ENCODE peak calls at places on chromosome 3, in eight cellular contexts. One of them, this sample, is unnamed.

GRCh38 chr3:184603156-184604030 is 41.8 kb downstream of the EPHB3 start:
- DNase-seq in left ventricle myocardium inferior: no peak
- DNase-seq in CD4-positive, alpha-beta T cell: no peak
- DNase-seq in heart left ventricle: peak
- DNase-seq in GM06990: no peak
- DNase-seq in DND-41: no peak
- DNase-seq in uterus: no peak
- DNase-seq in tibial nerve: no peak
- DNase-seq in this sample: no peak

GRCh38 chr3:166013073-166013679 is 176.0 kb upstream of the BCHE start:
- DNase-seq in left ventricle myocardium inferior: no peak
- DNase-seq in CD4-positive, alpha-beta T cell: no peak
- DNase-seq in heart left ventricle: no peak
- DNase-seq in GM06990: no peak
- DNase-seq in DND-41: peak
- DNase-seq in uterus: no peak
- DNase-seq in tibial nerve: no peak
- DNase-seq in this sample: peak

GRCh38 chr3:112651516-112651915 is 10.6 kb upstream of the CCDC80 start:
- DNase-seq in left ventricle myocardium inferior: no peak
- DNase-seq in CD4-positive, alpha-beta T cell: no peak
- DNase-seq in heart left ventricle: no peak
- DNase-seq in GM06990: no peak
- DNase-seq in DND-41: no peak
- DNase-seq in uterus: no peak
- DNase-seq in tibial nerve: no peak
- DNase-seq in this sample: no peak

GRCh38 chr3:187717572-187717971 is 15.2 kb upstream of the RTP2 start:
- DNase-seq in left ventricle myocardium inferior: no peak
- DNase-seq in CD4-positive, alpha-beta T cell: no peak
- DNase-seq in heart left ventricle: no peak
- DNase-seq in GM06990: no peak
- DNase-seq in DND-41: no peak
- DNase-seq in uterus: no peak
- DNase-seq in tibial nerve: no peak
- DNase-seq in this sample: no peak

GRCh38 chr3:183491109-183491922 is 62.9 kb upstream of the MCF2L2 start:
- DNase-seq in left ventricle myocardium inferior: no peak
- DNase-seq in CD4-positive, alpha-beta T cell: no peak
- DNase-seq in heart left ventricle: no peak
- DNase-seq in GM06990: no peak
- DNase-seq in DND-41: no peak
- DNase-seq in uterus: no peak
- DNase-seq in tibial nerve: no peak
- DNase-seq in this sample: no peak

GRCh38 chr3:142274908-142275307 is 49.5 kb upstream of the GK5 start:
- DNase-seq in left ventricle myocardium inferior: no peak
- DNase-seq in CD4-positive, alpha-beta T cell: no peak
- DNase-seq in heart left ventricle: no peak
- DNase-seq in GM06990: no peak
- DNase-seq in DND-41: no peak
- DNase-seq in uterus: no peak
- DNase-seq in tibial nerve: no peak
- DNase-seq in this sample: no peak

GRCh38 chr3:18591120-18591519 is 166.0 kb upstream of the SATB1 start:
- DNase-seq in left ventricle myocardium inferior: no peak
- DNase-seq in CD4-positive, alpha-beta T cell: no peak
- DNase-seq in heart left ventricle: no peak
- DNase-seq in GM06990: no peak
- DNase-seq in DND-41: no peak
- DNase-seq in uterus: no peak
- DNase-seq in tibial nerve: no peak
- DNase-seq in this sample: no peak

GRCh38 chr3:62376906-62377865 is 3.8 kb upstream of the FEZF2 start:
- DNase-seq in left ventricle myocardium inferior: no peak
- DNase-seq in CD4-positive, alpha-beta T cell: no peak
- DNase-seq in heart left ventricle: no peak
- DNase-seq in GM06990: no peak
- DNase-seq in DND-41: no peak
- DNase-seq in uterus: no peak
- DNase-seq in tibial nerve: no peak
- DNase-seq in this sample: peak

GRCh38 chr3:14019459-14019858 is 105.2 kb downstream of the CHCHD4 start:
- DNase-seq in left ventricle myocardium inferior: no peak
- DNase-seq in CD4-positive, alpha-beta T cell: no peak
- DNase-seq in heart left ventricle: no peak
- DNase-seq in GM06990: no peak
- DNase-seq in DND-41: no peak
- DNase-seq in uterus: no peak
- DNase-seq in tibial nerve: no peak
- DNase-seq in this sample: no peak

GRCh38 chr3:131551761-131552160 is 49.0 kb upstream of the MRPL3 start:
- DNase-seq in left ventricle myocardium inferior: no peak
- DNase-seq in CD4-positive, alpha-beta T cell: no peak
- DNase-seq in heart left ventricle: no peak
- DNase-seq in GM06990: no peak
- DNase-seq in DND-41: no peak
- DNase-seq in uterus: no peak
- DNase-seq in tibial nerve: no peak
- DNase-seq in this sample: no peak

GRCh38 chr3:187765342-187765741 is 20.1 kb upstream of the BCL6 start:
- DNase-seq in left ventricle myocardium inferior: no peak
- DNase-seq in CD4-positive, alpha-beta T cell: no peak
- DNase-seq in heart left ventricle: no peak
- DNase-seq in GM06990: no peak
- DNase-seq in DND-41: no peak
- DNase-seq in uterus: no peak
- DNase-seq in tibial nerve: no peak
- DNase-seq in this sample: no peak

GRCh38 chr3:159252772-159253384 is 451.0 kb downstream of the MFSD1 start:
- DNase-seq in left ventricle myocardium inferior: no peak
- DNase-seq in CD4-positive, alpha-beta T cell: no peak
- DNase-seq in heart left ventricle: no peak
- DNase-seq in GM06990: no peak
- DNase-seq in DND-41: peak
- DNase-seq in uterus: no peak
- DNase-seq in tibial nerve: no peak
- DNase-seq in this sample: peak

GRCh38 chr3:15521573-15521965 is at the start of gene COLQ:
- DNase-seq in left ventricle myocardium inferior: no peak
- DNase-seq in CD4-positive, alpha-beta T cell: no peak
- DNase-seq in heart left ventricle: no peak
- DNase-seq in GM06990: no peak
- DNase-seq in DND-41: no peak
- DNase-seq in uterus: no peak
- DNase-seq in tibial nerve: no peak
- DNase-seq in this sample: no peak

GRCh38 chr3:72633534-72633933 is 214.7 kb downstream of the SHQ1 start:
- DNase-seq in left ventricle myocardium inferior: no peak
- DNase-seq in CD4-positive, alpha-beta T cell: no peak
- DNase-seq in heart left ventricle: no peak
- DNase-seq in GM06990: no peak
- DNase-seq in DND-41: no peak
- DNase-seq in uterus: no peak
- DNase-seq in tibial nerve: no peak
- DNase-seq in this sample: no peak

GRCh38 chr3:132637590-132637989 is 22.0 kb downstream of the ACAD11 start:
- DNase-seq in left ventricle myocardium inferior: no peak
- DNase-seq in CD4-positive, alpha-beta T cell: no peak
- DNase-seq in heart left ventricle: no peak
- DNase-seq in GM06990: no peak
- DNase-seq in DND-41: no peak
- DNase-seq in uterus: no peak
- DNase-seq in tibial nerve: no peak
- DNase-seq in this sample: no peak

GRCh38 chr3:98730338-98730737 is 32.8 kb upstream of the ST3GAL6 start:
- DNase-seq in left ventricle myocardium inferior: no peak
- DNase-seq in CD4-positive, alpha-beta T cell: no peak
- DNase-seq in heart left ventricle: no peak
- DNase-seq in GM06990: peak
- DNase-seq in DND-41: no peak
- DNase-seq in uterus: no peak
- DNase-seq in tibial nerve: no peak
- DNase-seq in this sample: peak

GRCh38 chr3:114756506-114757279 is 390.4 kb downstream of the ZBTB20 start:
- DNase-seq in left ventricle myocardium inferior: no peak
- DNase-seq in CD4-positive, alpha-beta T cell: no peak
- DNase-seq in heart left ventricle: no peak
- DNase-seq in GM06990: peak
- DNase-seq in DND-41: no peak
- DNase-seq in uterus: peak
- DNase-seq in tibial nerve: peak
- DNase-seq in this sample: peak

GRCh38 chr3:134430950-134431445 is 54.8 kb downstream of the ANAPC13 start:
- DNase-seq in left ventricle myocardium inferior: no peak
- DNase-seq in CD4-positive, alpha-beta T cell: no peak
- DNase-seq in heart left ventricle: no peak
- DNase-seq in GM06990: no peak
- DNase-seq in DND-41: no peak
- DNase-seq in uterus: no peak
- DNase-seq in tibial nerve: no peak
- DNase-seq in this sample: no peak

GRCh38 chr3:52798978-52799476 is 4.4 kb downstream of the ITIH3 start:
- DNase-seq in left ventricle myocardium inferior: no peak
- DNase-seq in CD4-positive, alpha-beta T cell: no peak
- DNase-seq in heart left ventricle: no peak
- DNase-seq in GM06990: no peak
- DNase-seq in DND-41: peak
- DNase-seq in uterus: no peak
- DNase-seq in tibial nerve: no peak
- DNase-seq in this sample: peak

GRCh38 chr3:10655131-10655530 is 149.7 kb upstream of the ATP2B2 start:
- DNase-seq in left ventricle myocardium inferior: no peak
- DNase-seq in CD4-positive, alpha-beta T cell: no peak
- DNase-seq in heart left ventricle: no peak
- DNase-seq in GM06990: no peak
- DNase-seq in DND-41: no peak
- DNase-seq in uterus: no peak
- DNase-seq in tibial nerve: no peak
- DNase-seq in this sample: no peak

GRCh38 chr3:109070232-109070631 is 47.7 kb downstream of the MORC1 start:
- DNase-seq in left ventricle myocardium inferior: no peak
- DNase-seq in CD4-positive, alpha-beta T cell: no peak
- DNase-seq in heart left ventricle: no peak
- DNase-seq in GM06990: no peak
- DNase-seq in DND-41: no peak
- DNase-seq in uterus: no peak
- DNase-seq in tibial nerve: no peak
- DNase-seq in this sample: no peak

GRCh38 chr3:192168202-192168601 is 559.1 kb downstream of the FGF12 start:
- DNase-seq in left ventricle myocardium inferior: no peak
- DNase-seq in CD4-positive, alpha-beta T cell: no peak
- DNase-seq in heart left ventricle: no peak
- DNase-seq in GM06990: no peak
- DNase-seq in DND-41: no peak
- DNase-seq in uterus: no peak
- DNase-seq in tibial nerve: no peak
- DNase-seq in this sample: no peak

GRCh38 chr3:130414457-130414856 is 69.0 kb downstream of the COL6A5 start:
- DNase-seq in left ventricle myocardium inferior: no peak
- DNase-seq in CD4-positive, alpha-beta T cell: no peak
- DNase-seq in heart left ventricle: no peak
- DNase-seq in GM06990: peak
- DNase-seq in DND-41: no peak
- DNase-seq in uterus: no peak
- DNase-seq in tibial nerve: no peak
- DNase-seq in this sample: no peak

GRCh38 chr3:149670742-149671492 is 13.1 kb upstream of the WWTR1 start:
- DNase-seq in left ventricle myocardium inferior: no peak
- DNase-seq in CD4-positive, alpha-beta T cell: no peak
- DNase-seq in heart left ventricle: no peak
- DNase-seq in GM06990: no peak
- DNase-seq in DND-41: no peak
- DNase-seq in uterus: peak
- DNase-seq in tibial nerve: no peak
- DNase-seq in this sample: no peak

GRCh38 chr3:6492306-6492705 is 368.6 kb upstream of the GRM7 start:
- DNase-seq in left ventricle myocardium inferior: no peak
- DNase-seq in CD4-positive, alpha-beta T cell: no peak
- DNase-seq in heart left ventricle: no peak
- DNase-seq in GM06990: no peak
- DNase-seq in DND-41: no peak
- DNase-seq in uterus: no peak
- DNase-seq in tibial nerve: no peak
- DNase-seq in this sample: no peak
- TF ChIP-seq CTCF in left ventricle myocardium inferior: no peak
- TF ChIP-seq CTCF in CD4-positive, alpha-beta T cell: no peak
- TF ChIP-seq CTCF in heart left ventricle: no peak
- TF ChIP-seq CTCF in GM06990: no peak
- TF ChIP-seq CTCF in DND-41: no peak
- TF ChIP-seq CTCF in uterus: no peak
- TF ChIP-seq CTCF in tibial nerve: no peak
- TF ChIP-seq CTCF in this sample: no peak

DNA sequence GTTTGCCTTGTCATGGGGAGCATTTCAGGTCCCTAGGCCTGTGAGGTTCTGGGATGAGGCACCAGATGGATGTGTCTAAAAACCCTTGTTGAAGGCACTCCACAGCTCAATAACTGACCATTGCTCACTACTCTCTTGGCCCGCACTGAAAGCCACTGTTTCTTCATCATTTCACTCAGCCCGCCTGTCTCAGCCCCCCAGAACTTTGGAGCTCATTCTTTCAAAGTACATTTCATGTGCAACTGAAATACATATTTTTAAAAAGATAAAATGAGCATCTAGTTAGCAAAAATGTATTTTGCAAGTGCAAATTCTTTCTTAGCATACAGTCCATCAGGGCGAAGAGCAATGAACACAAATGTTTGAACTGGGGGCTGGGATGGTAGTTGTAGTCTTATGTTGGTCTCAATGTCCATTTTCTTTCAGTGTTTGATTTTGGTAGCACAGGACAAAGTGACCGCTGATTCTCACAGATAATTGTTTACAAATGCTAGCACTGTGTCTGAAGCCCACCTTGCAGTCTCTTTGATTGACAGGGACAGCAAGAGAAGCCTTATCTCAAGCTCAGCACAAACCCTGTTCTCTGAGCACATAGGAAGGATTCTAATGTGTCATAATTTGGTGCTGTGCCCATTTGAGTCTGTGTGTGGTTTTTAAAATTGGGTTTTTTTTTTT is 19.6 kb downstream of the HEMK1 start:
- DNase-seq in left ventricle myocardium inferior: no peak
- DNase-seq in CD4-positive, alpha-beta T cell: no peak
- DNase-seq in heart left ventricle: no peak
- DNase-seq in GM06990: no peak
- DNase-seq in DND-41: no peak
- DNase-seq in uterus: no peak
- DNase-seq in tibial nerve: no peak
- DNase-seq in this sample: no peak
- TF ChIP-seq CTCF in left ventricle myocardium inferior: no peak
- TF ChIP-seq CTCF in CD4-positive, alpha-beta T cell: no peak
- TF ChIP-seq CTCF in heart left ventricle: no peak
- TF ChIP-seq CTCF in GM06990: no peak
- TF ChIP-seq CTCF in DND-41: no peak
- TF ChIP-seq CTCF in uterus: no peak
- TF ChIP-seq CTCF in tibial nerve: no peak
- TF ChIP-seq CTCF in this sample: no peak

GRCh38 chr3:101849714-101850326 is 506 bp downstream of the NFKBIZ start:
- DNase-seq in left ventricle myocardium inferior: peak
- DNase-seq in CD4-positive, alpha-beta T cell: peak
- DNase-seq in heart left ventricle: peak
- DNase-seq in GM06990: no peak
- DNase-seq in DND-41: peak
- DNase-seq in uterus: peak
- DNase-seq in tibial nerve: peak
- DNase-seq in this sample: no peak
- TF ChIP-seq CTCF in left ventricle myocardium inferior: peak
- TF ChIP-seq CTCF in CD4-positive, alpha-beta T cell: no peak
- TF ChIP-seq CTCF in heart left ventricle: no peak
- TF ChIP-seq CTCF in GM06990: peak
- TF ChIP-seq CTCF in DND-41: peak
- TF ChIP-seq CTCF in uterus: no peak
- TF ChIP-seq CTCF in tibial nerve: no peak
- TF ChIP-seq CTCF in this sample: peak

GRCh38 chr3:32018723-32019564 is 37.4 kb downstream of the ZNF860 start:
- DNase-seq in left ventricle myocardium inferior: no peak
- DNase-seq in CD4-positive, alpha-beta T cell: no peak
- DNase-seq in heart left ventricle: no peak
- DNase-seq in GM06990: no peak
- DNase-seq in DND-41: no peak
- DNase-seq in uterus: no peak
- DNase-seq in tibial nerve: peak
- DNase-seq in this sample: peak
- TF ChIP-seq CTCF in left ventricle myocardium inferior: peak
- TF ChIP-seq CTCF in CD4-positive, alpha-beta T cell: peak
- TF ChIP-seq CTCF in heart left ventricle: peak
- TF ChIP-seq CTCF in GM06990: peak
- TF ChIP-seq CTCF in DND-41: peak
- TF ChIP-seq CTCF in uterus: peak
- TF ChIP-seq CTCF in tibial nerve: peak
- TF ChIP-seq CTCF in this sample: peak

This sample was measured in GM13977.